ENCODE peak calls at places on chromosomes 4 and X, in nine cellular contexts. W is kidney; O is HL-60; U is activated CD8-positive, alpha-beta T cell treated with anti-CD3 and anti-CD28 coated beads for 36 hours; M is fibroblast of pulmonary artery; N is GM20000; A is uterus; S is hepatocyte; L is Peyer's patch. H is an unnamed sample.

GRCh38 chr4:141853091-141853734 is 216.8 kb downstream of the IL15 start:
- DNase-seq in W (no peak), O (no peak), U (no peak), M (no peak), N (no peak), A (no peak), S (peak; percentile 16), L (no peak), H (no peak)

GRCh38 chr4:81314897-81315470 is 100.0 kb upstream of the PRKG2 start:
- DNase-seq in W (no peak), O (no peak), U (no peak), M (peak; percentile 60), N (no peak), A (no peak), S (no peak), L (no peak), H (no peak)

GRCh38 chrX:153032397-153033118 is 23.7 kb upstream of the PNMA3 start:
- DNase-seq in W (peak; percentile 88), O (peak; percentile 40), U (peak; percentile 73), M (peak; percentile 51), N (peak; percentile 84), A (peak; percentile 74), S (peak; percentile 71), L (peak; percentile 75), H (peak; percentile 88)

GRCh38 chr4:150264595-150265141 is 186.4 kb downstream of the DCLK2 start:
- DNase-seq in W (no peak), O (no peak), U (no peak), M (no peak), N (no peak), A (no peak), S (no peak), L (no peak), H (no peak)

GRCh38 chr4:157992038-157992706 is 180.7 kb downstream of the GASK1B start:
- DNase-seq in W (no peak), O (peak; percentile 60), U (peak; percentile 37), M (peak; percentile 93), N (peak; percentile 26), A (no peak), S (peak; percentile 84), L (no peak), H (peak; percentile 7)

GRCh38 chr4:99300934-99301333 is 10.1 kb upstream of the ADH1A start:
- DNase-seq in W (peak; percentile 89), O (no peak), U (no peak), M (peak; percentile 99), N (no peak), A (peak; percentile 80), S (peak; percentile 77), L (no peak), H (no peak)

GRCh38 chr4:88033309-88033708 is 25.9 kb downstream of the PKD2 start:
- DNase-seq in W (no peak), O (no peak), U (peak; percentile 51), M (peak; percentile 80), N (peak; percentile 50), A (no peak), S (peak; percentile 80), L (no peak), H (peak; percentile 38)

GRCh38 chr4:179692251-179692650 is 2250.0 kb upstream of the AGA start:
- DNase-seq in W (no peak), O (no peak), U (no peak), M (no peak), N (no peak), A (no peak), S (no peak), L (no peak), H (no peak)

GRCh38 chr4:87560802-87561201 is 31.6 kb upstream of the SPARCL1 start:
- DNase-seq in W (no peak), O (no peak), U (peak; percentile 6), M (no peak), N (no peak), A (no peak), S (no peak), L (no peak), H (no peak)

GRCh38 chr4:10167201-10167600 is 50.6 kb upstream of the WDR1 start:
- DNase-seq in W (no peak), O (no peak), U (no peak), M (no peak), N (no peak), A (no peak), S (no peak), L (no peak), H (no peak)

GRCh38 chr4:10162341-10163000 is 45.9 kb upstream of the WDR1 start:
- DNase-seq in W (no peak), O (no peak), U (no peak), M (no peak), N (no peak), A (no peak), S (peak; percentile 70), L (no peak), H (no peak)

GRCh38 chr4:10161840-10162239 is 45.2 kb upstream of the WDR1 start:
- DNase-seq in W (no peak), O (no peak), U (peak; percentile 65), M (no peak), N (no peak), A (no peak), S (no peak), L (no peak), H (no peak)

GRCh38 chr4:10163296-10163695 is 46.7 kb upstream of the WDR1 start:
- DNase-seq in W (no peak), O (no peak), U (no peak), M (no peak), N (no peak), A (no peak), S (no peak), L (no peak), H (no peak)

DNA sequence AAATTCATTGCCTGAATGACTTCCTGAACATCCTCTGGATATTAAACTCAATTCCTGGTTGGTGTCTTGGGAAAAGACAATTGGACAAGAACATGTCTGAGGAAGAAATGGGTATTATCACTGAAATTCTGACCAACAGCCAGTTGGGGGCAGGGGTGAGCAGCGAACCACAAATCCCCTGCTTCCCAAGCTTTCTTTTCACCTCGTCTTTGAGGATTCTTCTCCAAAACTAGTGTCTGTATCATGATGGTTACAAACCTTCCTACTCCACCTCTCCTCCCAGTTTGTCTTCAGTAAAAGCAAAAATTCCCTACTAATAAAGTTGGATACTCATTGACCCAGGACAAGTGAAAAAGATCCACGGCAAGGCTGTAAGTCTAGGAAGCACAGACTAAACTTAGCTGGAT is 48.3 kb upstream of the WDR1 start:
- DNase-seq in W (no peak), O (no peak), U (peak; percentile 42), M (peak; percentile 82), N (peak; percentile 54), A (no peak), S (peak; percentile 63), L (peak; percentile 58), H (peak; percentile 32)
- TF ChIP-seq CTCF in W (peak; percentile 59), O (peak; percentile 57), U (peak; percentile 82), M (peak; percentile 81), N (peak; percentile 15), A (peak; percentile 63), S (peak; percentile 64), L (no peak), H (peak; percentile 60)

GRCh38 chrX:150449313-150449712 is 86.2 kb downstream of the MAMLD1 start:
- DNase-seq in W (no peak), O (no peak), U (no peak), M (no peak), N (peak; percentile 6), A (no peak), S (no peak), L (no peak), H (no peak)
- TF ChIP-seq CTCF in W (no peak), O (no peak), U (no peak), M (no peak), N (no peak), A (no peak), S (no peak), L (no peak), H (peak; percentile 29)

GRCh38 chrX:115360220-115360781 is 70.8 kb downstream of the LUZP4 start:
- DNase-seq in W (no peak), O (no peak), U (no peak), M (peak; percentile 60), N (no peak), A (no peak), S (no peak), L (no peak), H (no peak)

GRCh38 chrX:115366535-115366934 is 77.0 kb downstream of the LUZP4 start:
- DNase-seq in W (no peak), O (no peak), U (no peak), M (no peak), N (no peak), A (no peak), S (no peak), L (no peak), H (no peak)

GRCh38 chrX:115367455-115367854 is 77.9 kb downstream of the LUZP4 start:
- DNase-seq in W (no peak), O (no peak), U (no peak), M (peak; percentile 61), N (no peak), A (no peak), S (no peak), L (no peak), H (no peak)

GRCh38 chrX:115364625-115365024 is 75.1 kb downstream of the LUZP4 start:
- DNase-seq in W (no peak), O (no peak), U (no peak), M (no peak), N (no peak), A (no peak), S (no peak), L (no peak), H (no peak)

GRCh38 chrX:115362334-115363095 is 73.0 kb downstream of the LUZP4 start:
- DNase-seq in W (no peak), O (no peak), U (peak; percentile 10), M (no peak), N (no peak), A (no peak), S (no peak), L (no peak), H (no peak)
- TF ChIP-seq CTCF in W (no peak), O (no peak), U (no peak), M (no peak), N (no peak), A (no peak), S (no peak), L (no peak), H (no peak)

GRCh38 chrX:120446503-120446902 is 22.6 kb downstream of the LAMP2 start:
- DNase-seq in W (no peak), O (no peak), U (no peak), M (peak; percentile 73), N (no peak), A (no peak), S (no peak), L (no peak), H (no peak)

GRCh38 chrX:120452131-120452530 is 17.0 kb downstream of the LAMP2 start:
- DNase-seq in W (no peak), O (no peak), U (no peak), M (peak; percentile 35), N (peak; percentile 7), A (no peak), S (peak; percentile 32), L (no peak), H (no peak)

GRCh38 chrX:120453985-120454384 is 15.1 kb downstream of the LAMP2 start:
- DNase-seq in W (no peak), O (no peak), U (no peak), M (peak; percentile 51), N (no peak), A (no peak), S (no peak), L (no peak), H (no peak)

DNA sequence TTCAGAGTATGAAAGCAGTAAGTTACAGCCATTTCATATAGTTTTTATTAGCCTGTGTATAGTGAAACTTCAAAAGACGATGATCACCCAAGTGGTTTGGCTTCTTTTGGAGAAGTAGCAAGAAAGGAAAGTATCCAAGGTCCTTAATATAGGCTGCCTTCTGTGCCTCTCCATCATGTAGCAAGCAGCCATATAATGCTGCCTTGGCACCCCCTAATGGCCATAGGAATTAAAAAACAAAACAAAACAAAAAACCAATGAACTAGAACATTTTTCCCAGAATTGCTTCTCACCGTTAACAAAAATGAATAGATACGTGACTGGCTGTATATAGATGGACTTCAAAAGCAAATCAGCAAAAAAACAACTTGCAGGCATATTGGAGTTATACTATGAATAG is 18.9 kb downstream of the LAMP2 start:
- DNase-seq in W (no peak), O (no peak), U (no peak), M (no peak), N (no peak), A (no peak), S (no peak), L (no peak), H (peak; percentile 19)
- TF ChIP-seq CTCF in W (no peak), O (no peak), U (no peak), M (peak; percentile 32), N (no peak), A (no peak), S (peak; percentile 14), L (no peak), H (peak; percentile 34)

H was measured in GM13977.